ENCODE peak calls at places on chromosomes 5 and 9, in seven cellular contexts. One of them, this sample, is unnamed.

GRCh38 chr5:134758176-134758503 is 439 bp upstream of the DDX46 start:
- DNase-seq in H1: no peak
- DNase-seq in fibroblast of pulmonary artery: no peak
- DNase-seq in cardiac fibroblast: no peak
- DNase-seq in fibroblast of lung: no peak
- DNase-seq in PC-3: no peak
- DNase-seq in tibial nerve: no peak
- DNase-seq in this sample: no peak

GRCh38 chr5:148014276-148014675 is 49.5 kb upstream of the SPINK5 start:
- DNase-seq in cardiac fibroblast: no peak
- DNase-seq in fibroblast of pulmonary artery: no peak
- DNase-seq in fibroblast of lung: no peak
- DNase-seq in H1: no peak
- DNase-seq in PC-3: peak; percentile 45
- DNase-seq in tibial nerve: no peak
- DNase-seq in this sample: peak; percentile 48

GRCh38 chr5:317086-317811 is 4.3 kb upstream of the AHRR start:
- DNase-seq in fibroblast of lung: peak; percentile 74
- DNase-seq in PC-3: peak; percentile 73
- DNase-seq in cardiac fibroblast: peak; percentile 79
- DNase-seq in fibroblast of pulmonary artery: peak; percentile 76
- DNase-seq in H1: peak; percentile 50
- DNase-seq in tibial nerve: no peak
- DNase-seq in this sample: peak; percentile 75

GRCh38 chr9:90074319-90074962 is 469.6 kb downstream of the GADD45G start:
- DNase-seq in H1: no peak
- DNase-seq in tibial nerve: no peak
- DNase-seq in PC-3: no peak
- DNase-seq in fibroblast of pulmonary artery: no peak
- DNase-seq in fibroblast of lung: no peak
- DNase-seq in cardiac fibroblast: no peak
- DNase-seq in this sample: no peak

GRCh38 chr9:106532616-106533015 is 330.4 kb upstream of the ZNF462 start:
- DNase-seq in tibial nerve: no peak
- DNase-seq in fibroblast of pulmonary artery: no peak
- DNase-seq in PC-3: no peak
- DNase-seq in cardiac fibroblast: no peak
- DNase-seq in fibroblast of lung: no peak
- DNase-seq in H1: no peak
- DNase-seq in this sample: no peak

GRCh38 chr5:171907731-171908343 is 98.6 kb downstream of the FBXW11 start:
- DNase-seq in fibroblast of lung: peak; percentile 80
- DNase-seq in tibial nerve: no peak
- DNase-seq in H1: no peak
- DNase-seq in fibroblast of pulmonary artery: peak; percentile 82
- DNase-seq in PC-3: peak; percentile 81
- DNase-seq in cardiac fibroblast: peak; percentile 79
- DNase-seq in this sample: peak; percentile 79

GRCh38 chr5:128060644-128061388 is 22.8 kb upstream of the SLC12A2 start:
- DNase-seq in fibroblast of lung: no peak
- DNase-seq in PC-3: no peak
- DNase-seq in H1: no peak
- DNase-seq in cardiac fibroblast: no peak
- DNase-seq in fibroblast of pulmonary artery: no peak
- DNase-seq in tibial nerve: no peak
- DNase-seq in this sample: no peak

GRCh38 chr9:35306281-35306680 is 144.5 kb downstream of the UNC13B start:
- DNase-seq in H1: no peak
- DNase-seq in fibroblast of lung: no peak
- DNase-seq in tibial nerve: no peak
- DNase-seq in cardiac fibroblast: no peak
- DNase-seq in fibroblast of pulmonary artery: no peak
- DNase-seq in PC-3: no peak
- DNase-seq in this sample: no peak

GRCh38 chr9:94498801-94499454 is 56.0 kb upstream of the PCAT7 start:
- DNase-seq in tibial nerve: no peak
- DNase-seq in fibroblast of lung: no peak
- DNase-seq in fibroblast of pulmonary artery: no peak
- DNase-seq in cardiac fibroblast: no peak
- DNase-seq in H1: no peak
- DNase-seq in PC-3: no peak
- DNase-seq in this sample: no peak

GRCh38 chr9:107246259-107247254 is 36.5 kb upstream of the RAD23B start:
- DNase-seq in PC-3: no peak
- DNase-seq in tibial nerve: no peak
- DNase-seq in fibroblast of pulmonary artery: no peak
- DNase-seq in fibroblast of lung: no peak
- DNase-seq in H1: no peak
- DNase-seq in cardiac fibroblast: no peak
- DNase-seq in this sample: no peak

GRCh38 chr9:91273853-91274552 is 87.7 kb downstream of the AUH start:
- DNase-seq in fibroblast of pulmonary artery: peak; percentile 43
- DNase-seq in cardiac fibroblast: peak; percentile 26
- DNase-seq in PC-3: peak; percentile 47
- DNase-seq in tibial nerve: no peak
- DNase-seq in fibroblast of lung: peak; percentile 65
- DNase-seq in H1: no peak
- DNase-seq in this sample: peak; percentile 55

GRCh38 chr9:78030553-78031270 is 899 bp downstream of the GNAQ start:
- DNase-seq in cardiac fibroblast: peak; percentile 54
- DNase-seq in PC-3: no peak
- DNase-seq in fibroblast of lung: peak; percentile 45
- DNase-seq in tibial nerve: peak; percentile 36
- DNase-seq in fibroblast of pulmonary artery: peak; percentile 35
- DNase-seq in H1: no peak
- DNase-seq in this sample: peak; percentile 27

GRCh38 chr5:32038537-32038936 is 135.6 kb downstream of the GOLPH3 start:
- DNase-seq in PC-3: no peak
- DNase-seq in H1: no peak
- DNase-seq in cardiac fibroblast: no peak
- DNase-seq in tibial nerve: no peak
- DNase-seq in fibroblast of lung: no peak
- DNase-seq in fibroblast of pulmonary artery: no peak
- DNase-seq in this sample: no peak
- TF ChIP-seq CTCF in PC-3: no peak
- TF ChIP-seq CTCF in H1: peak; percentile 13
- TF ChIP-seq CTCF in cardiac fibroblast: peak; percentile 7
- TF ChIP-seq CTCF in tibial nerve: no peak
- TF ChIP-seq CTCF in fibroblast of lung: no peak
- TF ChIP-seq CTCF in fibroblast of pulmonary artery: peak; percentile 10
- TF ChIP-seq CTCF in this sample: no peak

GRCh38 chr5:77991084-77991483 is 214.9 kb upstream of the TBCA start:
- DNase-seq in cardiac fibroblast: no peak
- DNase-seq in PC-3: no peak
- DNase-seq in fibroblast of pulmonary artery: no peak
- DNase-seq in tibial nerve: no peak
- DNase-seq in H1: no peak
- DNase-seq in fibroblast of lung: no peak
- DNase-seq in this sample: no peak
- TF ChIP-seq CTCF in cardiac fibroblast: no peak
- TF ChIP-seq CTCF in PC-3: no peak
- TF ChIP-seq CTCF in fibroblast of pulmonary artery: no peak
- TF ChIP-seq CTCF in tibial nerve: no peak
- TF ChIP-seq CTCF in H1: no peak
- TF ChIP-seq CTCF in fibroblast of lung: no peak
- TF ChIP-seq CTCF in this sample: no peak

GRCh38 chr9:133516961-133517350 is 7.8 kb downstream of the MYMK start:
- DNase-seq in cardiac fibroblast: no peak
- DNase-seq in tibial nerve: no peak
- DNase-seq in PC-3: no peak
- DNase-seq in fibroblast of lung: no peak
- DNase-seq in fibroblast of pulmonary artery: no peak
- DNase-seq in H1: no peak
- DNase-seq in this sample: no peak

GRCh38 chr9:133518706-133519105 is 6.1 kb downstream of the MYMK start:
- DNase-seq in PC-3: no peak
- DNase-seq in cardiac fibroblast: no peak
- DNase-seq in fibroblast of pulmonary artery: no peak
- DNase-seq in fibroblast of lung: no peak
- DNase-seq in H1: no peak
- DNase-seq in tibial nerve: no peak
- DNase-seq in this sample: no peak

GRCh38 chr9:133518193-133518592 is 6.6 kb downstream of the MYMK start:
- DNase-seq in tibial nerve: no peak
- DNase-seq in fibroblast of lung: no peak
- DNase-seq in fibroblast of pulmonary artery: no peak
- DNase-seq in PC-3: no peak
- DNase-seq in cardiac fibroblast: no peak
- DNase-seq in H1: no peak
- DNase-seq in this sample: no peak

GRCh38 chr9:133516256-133516960 is 8.4 kb downstream of the MYMK start:
- DNase-seq in PC-3: no peak
- DNase-seq in tibial nerve: no peak
- DNase-seq in cardiac fibroblast: no peak
- DNase-seq in fibroblast of lung: no peak
- DNase-seq in fibroblast of pulmonary artery: no peak
- DNase-seq in H1: no peak
- DNase-seq in this sample: no peak

DNA sequence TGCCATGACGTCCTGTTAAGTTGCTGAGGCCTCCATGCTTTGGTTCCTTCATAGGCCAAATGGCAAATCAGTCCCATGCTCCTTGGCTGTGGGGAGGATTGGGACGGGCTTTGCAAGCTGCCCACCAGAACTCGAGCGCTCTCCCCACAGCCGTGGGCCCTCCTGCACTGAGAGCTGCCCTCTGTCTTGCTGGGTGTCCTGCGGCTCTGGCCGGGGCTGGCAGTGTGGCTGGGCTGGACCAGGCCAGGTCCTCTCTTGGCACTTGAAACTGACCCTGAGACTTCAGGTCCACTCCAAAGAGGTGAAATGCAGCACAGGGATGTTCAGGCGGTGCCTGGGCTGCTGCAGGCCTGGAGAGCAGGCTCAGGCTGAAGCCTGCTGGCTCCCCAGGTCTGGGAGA is 7.0 kb downstream of the MYMK start:
- DNase-seq in H1: no peak
- DNase-seq in fibroblast of pulmonary artery: no peak
- DNase-seq in cardiac fibroblast: no peak
- DNase-seq in tibial nerve: no peak
- DNase-seq in PC-3: no peak
- DNase-seq in fibroblast of lung: no peak
- DNase-seq in this sample: no peak
- TF ChIP-seq CTCF in H1: no peak
- TF ChIP-seq CTCF in fibroblast of pulmonary artery: no peak
- TF ChIP-seq CTCF in cardiac fibroblast: no peak
- TF ChIP-seq CTCF in tibial nerve: no peak
- TF ChIP-seq CTCF in PC-3: no peak
- TF ChIP-seq CTCF in fibroblast of lung: no peak
- TF ChIP-seq CTCF in this sample: no peak

GRCh38 chr9:37364751-37365360 is 57.6 kb upstream of the GRHPR start:
- DNase-seq in H1: no peak
- DNase-seq in tibial nerve: no peak
- DNase-seq in fibroblast of lung: no peak
- DNase-seq in fibroblast of pulmonary artery: no peak
- DNase-seq in cardiac fibroblast: no peak
- DNase-seq in PC-3: peak; percentile 15
- DNase-seq in this sample: peak; percentile 14
- TF ChIP-seq CTCF in H1: peak; percentile 67
- TF ChIP-seq CTCF in tibial nerve: no peak
- TF ChIP-seq CTCF in fibroblast of lung: peak; percentile 12
- TF ChIP-seq CTCF in fibroblast of pulmonary artery: peak; percentile 13
- TF ChIP-seq CTCF in cardiac fibroblast: peak; percentile 24
- TF ChIP-seq CTCF in PC-3: no peak
- TF ChIP-seq CTCF in this sample: peak; percentile 10

GRCh38 chr5:137796279-137796678 is 42.1 kb upstream of the HNRNPA0 start:
- DNase-seq in H1: no peak
- DNase-seq in fibroblast of lung: no peak
- DNase-seq in fibroblast of pulmonary artery: no peak
- DNase-seq in PC-3: no peak
- DNase-seq in tibial nerve: no peak
- DNase-seq in cardiac fibroblast: no peak
- DNase-seq in this sample: no peak
- TF ChIP-seq CTCF in H1: no peak
- TF ChIP-seq CTCF in fibroblast of lung: no peak
- TF ChIP-seq CTCF in fibroblast of pulmonary artery: no peak
- TF ChIP-seq CTCF in PC-3: no peak
- TF ChIP-seq CTCF in tibial nerve: no peak
- TF ChIP-seq CTCF in cardiac fibroblast: no peak
- TF ChIP-seq CTCF in this sample: no peak

GRCh38 chr9:113875917-113876805 is at the start of gene ZNF618:
- DNase-seq in fibroblast of pulmonary artery: no peak
- DNase-seq in fibroblast of lung: peak; percentile 29
- DNase-seq in tibial nerve: no peak
- DNase-seq in cardiac fibroblast: peak; percentile 44
- DNase-seq in H1: no peak
- DNase-seq in PC-3: peak; percentile 9
- DNase-seq in this sample: peak; percentile 32
- TF ChIP-seq CTCF in fibroblast of pulmonary artery: no peak
- TF ChIP-seq CTCF in fibroblast of lung: no peak
- TF ChIP-seq CTCF in tibial nerve: no peak
- TF ChIP-seq CTCF in cardiac fibroblast: no peak
- TF ChIP-seq CTCF in H1: no peak
- TF ChIP-seq CTCF in PC-3: no peak
- TF ChIP-seq CTCF in this sample: no peak

GRCh38 chr9:132648685-132649084 is 21.1 kb downstream of the DDX31 start:
- DNase-seq in cardiac fibroblast: no peak
- DNase-seq in H1: no peak
- DNase-seq in fibroblast of pulmonary artery: no peak
- DNase-seq in PC-3: peak; percentile 14
- DNase-seq in fibroblast of lung: no peak
- DNase-seq in tibial nerve: no peak
- DNase-seq in this sample: no peak

GRCh38 chr9:132647806-132648205 is 22.0 kb downstream of the DDX31 start:
- DNase-seq in fibroblast of lung: peak; percentile 70
- DNase-seq in tibial nerve: no peak
- DNase-seq in H1: no peak
- DNase-seq in PC-3: peak; percentile 10
- DNase-seq in fibroblast of pulmonary artery: no peak
- DNase-seq in cardiac fibroblast: peak; percentile 22
- DNase-seq in this sample: no peak

GRCh38 chr9:132648283-132648682 is 21.5 kb downstream of the DDX31 start:
- DNase-seq in fibroblast of pulmonary artery: no peak
- DNase-seq in PC-3: no peak
- DNase-seq in tibial nerve: no peak
- DNase-seq in H1: no peak
- DNase-seq in cardiac fibroblast: no peak
- DNase-seq in fibroblast of lung: no peak
- DNase-seq in this sample: no peak

GRCh38 chr9:132647355-132647754 is 22.4 kb downstream of the DDX31 start:
- DNase-seq in PC-3: peak; percentile 91
- DNase-seq in fibroblast of lung: peak; percentile 99
- DNase-seq in H1: no peak
- DNase-seq in tibial nerve: no peak
- DNase-seq in fibroblast of pulmonary artery: peak; percentile 88
- DNase-seq in cardiac fibroblast: peak; percentile 86
- DNase-seq in this sample: peak; percentile 73

GRCh38 chr9:132651259-132651658 is 18.5 kb downstream of the DDX31 start:
- DNase-seq in PC-3: peak; percentile 78
- DNase-seq in fibroblast of pulmonary artery: peak; percentile 78
- DNase-seq in fibroblast of lung: peak; percentile 99
- DNase-seq in H1: no peak
- DNase-seq in cardiac fibroblast: peak; percentile 82
- DNase-seq in tibial nerve: no peak
- DNase-seq in this sample: peak; percentile 86
- TF ChIP-seq CTCF in PC-3: peak; percentile 74
- TF ChIP-seq CTCF in fibroblast of pulmonary artery: peak; percentile 59
- TF ChIP-seq CTCF in fibroblast of lung: peak; percentile 72
- TF ChIP-seq CTCF in H1: no peak
- TF ChIP-seq CTCF in cardiac fibroblast: peak; percentile 62
- TF ChIP-seq CTCF in tibial nerve: no peak
- TF ChIP-seq CTCF in this sample: peak; percentile 42

GRCh38 chr5:144026286-144026685 is 144.2 kb downstream of the YIPF5 start:
- DNase-seq in fibroblast of pulmonary artery: no peak
- DNase-seq in PC-3: no peak
- DNase-seq in tibial nerve: no peak
- DNase-seq in fibroblast of lung: no peak
- DNase-seq in cardiac fibroblast: no peak
- DNase-seq in H1: no peak
- DNase-seq in this sample: no peak
- TF ChIP-seq CTCF in fibroblast of pulmonary artery: no peak
- TF ChIP-seq CTCF in PC-3: no peak
- TF ChIP-seq CTCF in tibial nerve: no peak
- TF ChIP-seq CTCF in fibroblast of lung: no peak
- TF ChIP-seq CTCF in cardiac fibroblast: no peak
- TF ChIP-seq CTCF in H1: no peak
- TF ChIP-seq CTCF in this sample: no peak

This sample was measured in MCF 10A.